ENCODE peak calls at places on chromosome 20, in six cellular contexts. One of them, this sample, is unnamed.

GRCh38 chr20:47778398-47779354 is 6.6 kb downstream of the SULF2 start:
- DNase-seq in HL-60: no peak
- DNase-seq in prostate gland: no peak
- DNase-seq in AG09309: no peak
- DNase-seq in epithelial cell of esophagus: no peak
- DNase-seq in cardiac muscle cell: peak; percentile 16
- DNase-seq in this sample: no peak

GRCh38 chr20:3119044-3119443 is 34.5 kb upstream of the AVP start:
- DNase-seq in cardiac muscle cell: peak; percentile 29
- DNase-seq in AG09309: no peak
- DNase-seq in HL-60: no peak
- DNase-seq in epithelial cell of esophagus: no peak
- DNase-seq in prostate gland: no peak
- DNase-seq in this sample: no peak

GRCh38 chr20:5969348-5969935 is 19.0 kb downstream of the MCM8 start:
- DNase-seq in cardiac muscle cell: no peak
- DNase-seq in prostate gland: no peak
- DNase-seq in epithelial cell of esophagus: no peak
- DNase-seq in HL-60: no peak
- DNase-seq in AG09309: no peak
- DNase-seq in this sample: no peak

GRCh38 chr20:32362924-32363364 is 4.8 kb downstream of the ASXL1 start:
- DNase-seq in prostate gland: no peak
- DNase-seq in AG09309: no peak
- DNase-seq in epithelial cell of esophagus: no peak
- DNase-seq in HL-60: no peak
- DNase-seq in cardiac muscle cell: no peak
- DNase-seq in this sample: no peak

GRCh38 chr20:2946988-2947961 is 74.0 kb downstream of the PTPRA start:
- DNase-seq in AG09309: peak; percentile 48
- DNase-seq in epithelial cell of esophagus: no peak
- DNase-seq in cardiac muscle cell: peak; percentile 93
- DNase-seq in HL-60: peak; percentile 81
- DNase-seq in prostate gland: peak; percentile 12
- DNase-seq in this sample: peak; percentile 25

GRCh38 chr20:42494290-42494689 is 695.4 kb downstream of the PTPRT start:
- DNase-seq in HL-60: no peak
- DNase-seq in prostate gland: no peak
- DNase-seq in epithelial cell of esophagus: peak; percentile 26
- DNase-seq in cardiac muscle cell: no peak
- DNase-seq in AG09309: no peak
- DNase-seq in this sample: no peak

GRCh38 chr20:21520702-21521595 is 7.1 kb upstream of the NKX2-2 start:
- DNase-seq in cardiac muscle cell: peak; percentile 38
- DNase-seq in AG09309: no peak
- DNase-seq in HL-60: no peak
- DNase-seq in prostate gland: no peak
- DNase-seq in epithelial cell of esophagus: peak; percentile 65
- DNase-seq in this sample: no peak

GRCh38 chr20:49455691-49456090 is 26.8 kb downstream of the KCNB1 start:
- DNase-seq in cardiac muscle cell: no peak
- DNase-seq in epithelial cell of esophagus: no peak
- DNase-seq in AG09309: no peak
- DNase-seq in prostate gland: no peak
- DNase-seq in HL-60: no peak
- DNase-seq in this sample: no peak

GRCh38 chr20:19936801-19937583 is 80.2 kb upstream of the NAA20 start:
- DNase-seq in cardiac muscle cell: no peak
- DNase-seq in AG09309: no peak
- DNase-seq in prostate gland: no peak
- DNase-seq in HL-60: peak; percentile 21
- DNase-seq in epithelial cell of esophagus: no peak
- DNase-seq in this sample: no peak

GRCh38 chr20:35598476-35598875 is 17.2 kb upstream of the SPAG4 start:
- DNase-seq in epithelial cell of esophagus: no peak
- DNase-seq in HL-60: no peak
- DNase-seq in cardiac muscle cell: no peak
- DNase-seq in prostate gland: no peak
- DNase-seq in AG09309: no peak
- DNase-seq in this sample: no peak

GRCh38 chr20:59305898-59306640 is 5.7 kb downstream of the EDN3 start:
- DNase-seq in epithelial cell of esophagus: no peak
- DNase-seq in AG09309: no peak
- DNase-seq in cardiac muscle cell: no peak
- DNase-seq in HL-60: no peak
- DNase-seq in prostate gland: no peak
- DNase-seq in this sample: no peak

GRCh38 chr20:36745234-36745926 is 510 bp downstream of the NDRG3 start:
- DNase-seq in epithelial cell of esophagus: peak; percentile 8
- DNase-seq in AG09309: no peak
- DNase-seq in HL-60: peak; percentile 2
- DNase-seq in cardiac muscle cell: peak; percentile 8
- DNase-seq in prostate gland: peak; percentile 9
- DNase-seq in this sample: no peak

GRCh38 chr20:2654831-2655230 is 2.4 kb downstream of the NOP56 start:
- DNase-seq in epithelial cell of esophagus: no peak
- DNase-seq in HL-60: no peak
- DNase-seq in prostate gland: no peak
- DNase-seq in cardiac muscle cell: no peak
- DNase-seq in AG09309: no peak
- DNase-seq in this sample: no peak

GRCh38 chr20:50464026-50464724 is 46.0 kb upstream of the PTPN1 start:
- DNase-seq in HL-60: peak; percentile 57
- DNase-seq in cardiac muscle cell: peak; percentile 68
- DNase-seq in epithelial cell of esophagus: peak; percentile 41
- DNase-seq in prostate gland: peak; percentile 34
- DNase-seq in AG09309: no peak
- DNase-seq in this sample: no peak

GRCh38 chr20:32789896-32790750 is 27.9 kb downstream of the DNMT3B start:
- DNase-seq in cardiac muscle cell: peak; percentile 84
- DNase-seq in HL-60: peak; percentile 75
- DNase-seq in epithelial cell of esophagus: peak; percentile 76
- DNase-seq in prostate gland: peak; percentile 63
- DNase-seq in AG09309: peak; percentile 25
- DNase-seq in this sample: peak; percentile 21

GRCh38 chr20:37531856-37532255 is 4.2 kb upstream of the BLCAP start:
- DNase-seq in cardiac muscle cell: no peak
- DNase-seq in HL-60: no peak
- DNase-seq in prostate gland: no peak
- DNase-seq in AG09309: no peak
- DNase-seq in epithelial cell of esophagus: no peak
- DNase-seq in this sample: no peak

GRCh38 chr20:35739294-35740163 is 2.5 kb downstream of the RBM39 start:
- DNase-seq in AG09309: peak; percentile 23
- DNase-seq in prostate gland: no peak
- DNase-seq in cardiac muscle cell: peak; percentile 64
- DNase-seq in epithelial cell of esophagus: peak; percentile 62
- DNase-seq in HL-60: no peak
- DNase-seq in this sample: no peak

GRCh38 chr20:38278763-38279162 is 18.2 kb upstream of the KIAA1755 start:
- DNase-seq in AG09309: no peak
- DNase-seq in epithelial cell of esophagus: no peak
- DNase-seq in prostate gland: no peak
- DNase-seq in HL-60: peak; percentile 39
- DNase-seq in cardiac muscle cell: no peak
- DNase-seq in this sample: no peak

GRCh38 chr20:4468114-4468513 is 253.6 kb upstream of the PRND start:
- DNase-seq in prostate gland: no peak
- DNase-seq in AG09309: no peak
- DNase-seq in HL-60: no peak
- DNase-seq in cardiac muscle cell: no peak
- DNase-seq in epithelial cell of esophagus: no peak
- DNase-seq in this sample: no peak

GRCh38 chr20:36344517-36345132 is 38.5 kb downstream of the DLGAP4 start:
- DNase-seq in HL-60: peak; percentile 7
- DNase-seq in epithelial cell of esophagus: peak; percentile 72
- DNase-seq in prostate gland: peak; percentile 8
- DNase-seq in cardiac muscle cell: peak; percentile 73
- DNase-seq in AG09309: peak; percentile 1
- DNase-seq in this sample: peak; percentile 19

GRCh38 chr20:44398303-44398702 is 42.8 kb downstream of the HNF4A start:
- DNase-seq in AG09309: peak; percentile 40
- DNase-seq in HL-60: no peak
- DNase-seq in epithelial cell of esophagus: peak; percentile 96
- DNase-seq in cardiac muscle cell: peak; percentile 91
- DNase-seq in prostate gland: no peak
- DNase-seq in this sample: no peak

GRCh38 chr20:41249371-41249770 is 68.2 kb downstream of the ZHX3 start:
- DNase-seq in HL-60: no peak
- DNase-seq in prostate gland: peak; percentile 29
- DNase-seq in AG09309: peak; percentile 53
- DNase-seq in cardiac muscle cell: peak; percentile 94
- DNase-seq in epithelial cell of esophagus: peak; percentile 92
- DNase-seq in this sample: peak; percentile 33

GRCh38 chr20:33148040-33148439 is 19.9 kb upstream of the BPIFA2 start:
- DNase-seq in AG09309: no peak
- DNase-seq in HL-60: no peak
- DNase-seq in cardiac muscle cell: no peak
- DNase-seq in epithelial cell of esophagus: no peak
- DNase-seq in prostate gland: no peak
- DNase-seq in this sample: no peak

GRCh38 chr20:52289956-52290355 is 98.4 kb upstream of the ZFP64 start:
- DNase-seq in AG09309: no peak
- DNase-seq in prostate gland: no peak
- DNase-seq in HL-60: no peak
- DNase-seq in epithelial cell of esophagus: no peak
- DNase-seq in cardiac muscle cell: no peak
- DNase-seq in this sample: no peak

GRCh38 chr20:58741384-58741783 is 48.8 kb downstream of the NPEPL1 start:
- DNase-seq in HL-60: no peak
- DNase-seq in cardiac muscle cell: no peak
- DNase-seq in AG09309: no peak
- DNase-seq in epithelial cell of esophagus: no peak
- DNase-seq in prostate gland: no peak
- DNase-seq in this sample: no peak

GRCh38 chr20:61328906-61329558 is 77.0 kb downstream of the CDH4 start:
- DNase-seq in HL-60: no peak
- DNase-seq in cardiac muscle cell: no peak
- DNase-seq in prostate gland: no peak
- DNase-seq in AG09309: no peak
- DNase-seq in epithelial cell of esophagus: peak; percentile 28
- DNase-seq in this sample: no peak

GRCh38 chr20:34312024-34312460 is 8.9 kb upstream of the AHCY start:
- DNase-seq in HL-60: no peak
- DNase-seq in AG09309: no peak
- DNase-seq in epithelial cell of esophagus: no peak
- DNase-seq in cardiac muscle cell: no peak
- DNase-seq in prostate gland: no peak
- DNase-seq in this sample: no peak
- H3K4me3 ChIP-seq in HL-60: no peak overlapping the region
- H3K4me3 ChIP-seq in AG09309: peak overlapping the region; percentile 34
- H3K4me3 ChIP-seq in epithelial cell of esophagus: no peak overlapping the region
- H3K4me3 ChIP-seq in cardiac muscle cell: no peak overlapping the region
- H3K4me3 ChIP-seq in prostate gland: peak overlapping the region; percentile 15
- H3K4me3 ChIP-seq in this sample: no peak overlapping the region

DNA sequence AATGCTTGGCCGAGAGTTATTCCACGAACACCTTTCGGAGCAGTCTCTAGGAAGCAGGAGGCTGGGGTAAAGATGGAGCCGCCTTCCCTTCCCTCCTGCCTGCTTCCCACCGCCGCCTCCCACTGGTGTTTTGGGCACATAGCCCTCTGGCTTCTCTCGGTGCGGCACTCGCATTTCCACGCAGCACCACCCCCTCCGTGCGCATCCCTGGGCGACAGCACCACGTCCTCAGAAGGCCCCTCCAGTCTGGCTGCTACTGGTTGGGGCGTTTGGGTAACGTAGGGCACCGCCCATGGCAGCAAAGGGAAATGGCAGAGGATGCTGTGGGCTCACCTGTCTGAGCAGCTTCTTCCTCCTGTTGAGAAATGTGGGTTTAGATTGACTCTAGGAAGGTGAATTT is 2.4 kb downstream of the COL20A1 start:
- DNase-seq in HL-60: no peak
- DNase-seq in AG09309: no peak
- DNase-seq in cardiac muscle cell: no peak
- DNase-seq in prostate gland: no peak
- DNase-seq in epithelial cell of esophagus: no peak
- DNase-seq in this sample: no peak
- TF ChIP-seq CTCF in HL-60: no peak
- TF ChIP-seq CTCF in AG09309: no peak
- TF ChIP-seq CTCF in cardiac muscle cell: no peak
- TF ChIP-seq CTCF in prostate gland: no peak
- TF ChIP-seq CTCF in epithelial cell of esophagus: no peak
- TF ChIP-seq CTCF in this sample: no peak

DNA sequence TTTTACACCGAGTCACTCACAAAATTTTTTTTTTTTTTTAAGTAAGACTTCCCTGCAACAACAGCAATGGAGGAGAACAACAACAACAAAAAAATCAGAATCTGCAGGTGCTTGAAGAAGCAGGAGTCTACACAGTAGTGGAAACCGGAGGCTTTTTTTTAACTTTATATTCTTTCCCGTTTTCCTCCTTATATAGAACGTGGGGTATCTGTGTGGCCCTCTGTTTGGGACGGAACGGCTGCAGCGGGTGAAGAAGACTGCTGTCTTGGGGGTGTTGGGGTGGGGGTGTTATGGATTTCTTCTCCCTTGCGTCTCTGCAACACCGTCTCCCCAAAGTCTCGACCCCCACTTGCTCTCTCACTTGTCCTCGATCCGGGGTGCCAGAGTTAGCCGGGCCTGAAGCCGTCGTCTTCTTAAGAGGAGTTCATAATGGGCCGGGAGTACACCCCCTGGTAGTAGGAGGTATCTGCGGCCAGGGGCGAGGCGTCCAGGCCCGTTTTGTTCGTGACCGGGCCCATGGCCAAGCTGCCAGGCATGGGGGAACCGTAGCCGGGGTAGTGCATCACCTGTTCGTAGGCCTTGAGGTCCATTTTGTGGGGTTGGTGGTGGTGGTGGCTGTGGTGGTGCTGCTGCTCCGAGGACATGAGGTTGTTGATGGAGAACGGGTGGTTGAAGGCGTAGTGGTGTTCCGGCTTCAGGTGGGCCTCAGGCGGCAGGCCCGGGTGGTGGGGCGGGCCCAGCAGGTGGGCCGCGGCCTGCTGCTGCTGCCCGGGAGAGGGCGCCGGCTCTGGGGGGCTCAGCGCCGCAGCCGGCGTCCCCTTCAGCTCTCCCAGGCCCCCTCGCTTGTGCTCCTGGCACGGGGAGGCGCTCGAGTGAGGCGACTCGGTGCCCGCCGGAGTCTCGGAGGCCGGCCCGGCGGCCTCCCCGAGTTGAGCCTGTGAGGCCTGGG is 2.7 kb downstream of the FOXA2 start:
- DNase-seq in epithelial cell of esophagus: no peak
- DNase-seq in HL-60: no peak
- DNase-seq in cardiac muscle cell: no peak
- DNase-seq in prostate gland: no peak
- DNase-seq in AG09309: no peak
- DNase-seq in this sample: no peak
- H3K4me3 ChIP-seq in epithelial cell of esophagus: no peak overlapping the region
- H3K4me3 ChIP-seq in HL-60: no peak overlapping the region
- H3K4me3 ChIP-seq in cardiac muscle cell: no peak overlapping the region
- H3K4me3 ChIP-seq in prostate gland: no peak overlapping the region
- H3K4me3 ChIP-seq in AG09309: no peak overlapping the region
- H3K4me3 ChIP-seq in this sample: no peak overlapping the region

DNA sequence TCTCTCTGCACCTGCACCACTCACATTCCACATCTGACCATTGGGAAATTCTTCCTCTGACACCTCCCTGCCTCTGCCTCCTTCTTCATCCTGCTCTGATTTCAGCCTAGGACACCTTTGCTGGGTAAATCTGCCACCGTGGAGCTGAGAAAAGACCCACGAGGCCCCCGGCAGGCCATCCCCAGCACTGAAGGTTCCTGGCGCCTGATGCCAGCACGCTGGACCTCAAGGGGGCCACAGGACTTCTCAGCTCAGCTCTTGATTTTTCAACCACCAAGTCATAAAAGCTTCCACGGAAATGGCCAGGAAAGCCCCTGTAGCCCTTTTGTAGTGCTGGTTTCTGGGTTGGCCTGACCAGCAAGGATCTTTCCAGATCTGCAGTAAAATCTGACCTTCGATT is 157.7 kb downstream of the BMP7 start:
- DNase-seq in prostate gland: no peak
- DNase-seq in epithelial cell of esophagus: no peak
- DNase-seq in cardiac muscle cell: no peak
- DNase-seq in AG09309: no peak
- DNase-seq in HL-60: no peak
- DNase-seq in this sample: no peak
- TF ChIP-seq CTCF in prostate gland: no peak
- TF ChIP-seq CTCF in epithelial cell of esophagus: no peak
- TF ChIP-seq CTCF in cardiac muscle cell: no peak
- TF ChIP-seq CTCF in AG09309: no peak
- TF ChIP-seq CTCF in HL-60: no peak
- TF ChIP-seq CTCF in this sample: no peak

This sample was measured in LNCaP clone FGC.